ENCODE peak calls at places on chromosomes 4 and X, in ten cellular contexts. One of them, this sample, is unnamed.

GRCh38 chr4:105186701-105187158 is 40.1 kb downstream of the TET2 start:
- DNase-seq in globus pallidus: no peak
- DNase-seq in ureter: no peak
- DNase-seq in stimulated activated CD4-positive, alpha-beta T cell treated with anti-CD3 and anti-CD28 coated beads, TNF-alpha, amount 100 ng/mL, for 48 hours: no peak
- DNase-seq in EL: no peak
- DNase-seq in M059J: peak
- DNase-seq in NCI-H1930: no peak
- DNase-seq in activated CD4-positive, alpha-beta T cell treated with anti-CD3 and anti-CD28 coated beads for 1 hour: no peak
- DNase-seq in left ventricle myocardium inferior: peak
- DNase-seq in omental fat pad: no peak
- DNase-seq in this sample: no peak

GRCh38 chr4:7823416-7823824 is 116.2 kb downstream of the AFAP1 start:
- DNase-seq in globus pallidus: no peak
- DNase-seq in ureter: no peak
- DNase-seq in stimulated activated CD4-positive, alpha-beta T cell treated with anti-CD3 and anti-CD28 coated beads, TNF-alpha, amount 100 ng/mL, for 48 hours: no peak
- DNase-seq in EL: no peak
- DNase-seq in M059J: no peak
- DNase-seq in NCI-H1930: no peak
- DNase-seq in activated CD4-positive, alpha-beta T cell treated with anti-CD3 and anti-CD28 coated beads for 1 hour: no peak
- DNase-seq in left ventricle myocardium inferior: peak
- DNase-seq in omental fat pad: no peak
- DNase-seq in this sample: no peak

GRCh38 chrX:27391601-27392000 is 71.5 kb downstream of the PPP4R3C start:
- DNase-seq in globus pallidus: no peak
- DNase-seq in ureter: no peak
- DNase-seq in stimulated activated CD4-positive, alpha-beta T cell treated with anti-CD3 and anti-CD28 coated beads, TNF-alpha, amount 100 ng/mL, for 48 hours: no peak
- DNase-seq in EL: no peak
- DNase-seq in M059J: peak
- DNase-seq in NCI-H1930: no peak
- DNase-seq in activated CD4-positive, alpha-beta T cell treated with anti-CD3 and anti-CD28 coated beads for 1 hour: no peak
- DNase-seq in left ventricle myocardium inferior: no peak
- DNase-seq in omental fat pad: no peak
- DNase-seq in this sample: no peak

GRCh38 chr4:158895797-158896442 is 127.1 kb downstream of the FNIP2 start:
- DNase-seq in globus pallidus: no peak
- DNase-seq in ureter: no peak
- DNase-seq in stimulated activated CD4-positive, alpha-beta T cell treated with anti-CD3 and anti-CD28 coated beads, TNF-alpha, amount 100 ng/mL, for 48 hours: no peak
- DNase-seq in EL: peak
- DNase-seq in M059J: peak
- DNase-seq in NCI-H1930: no peak
- DNase-seq in activated CD4-positive, alpha-beta T cell treated with anti-CD3 and anti-CD28 coated beads for 1 hour: no peak
- DNase-seq in left ventricle myocardium inferior: no peak
- DNase-seq in omental fat pad: no peak
- DNase-seq in this sample: no peak

GRCh38 chr4:67475155-67475554 is 70.1 kb downstream of the CENPC start:
- DNase-seq in globus pallidus: no peak
- DNase-seq in ureter: no peak
- DNase-seq in stimulated activated CD4-positive, alpha-beta T cell treated with anti-CD3 and anti-CD28 coated beads, TNF-alpha, amount 100 ng/mL, for 48 hours: no peak
- DNase-seq in EL: no peak
- DNase-seq in M059J: no peak
- DNase-seq in NCI-H1930: no peak
- DNase-seq in activated CD4-positive, alpha-beta T cell treated with anti-CD3 and anti-CD28 coated beads for 1 hour: no peak
- DNase-seq in left ventricle myocardium inferior: no peak
- DNase-seq in omental fat pad: no peak
- DNase-seq in this sample: no peak

GRCh38 chrX:138127314-138127713 is 561.4 kb downstream of the ZIC3 start:
- DNase-seq in globus pallidus: no peak
- DNase-seq in ureter: no peak
- DNase-seq in stimulated activated CD4-positive, alpha-beta T cell treated with anti-CD3 and anti-CD28 coated beads, TNF-alpha, amount 100 ng/mL, for 48 hours: no peak
- DNase-seq in EL: peak
- DNase-seq in M059J: peak
- DNase-seq in NCI-H1930: no peak
- DNase-seq in activated CD4-positive, alpha-beta T cell treated with anti-CD3 and anti-CD28 coated beads for 1 hour: no peak
- DNase-seq in left ventricle myocardium inferior: no peak
- DNase-seq in omental fat pad: no peak
- DNase-seq in this sample: no peak

GRCh38 chr4:155854597-155855226 is 11.4 kb downstream of the ASIC5 start:
- DNase-seq in globus pallidus: no peak
- DNase-seq in ureter: no peak
- DNase-seq in stimulated activated CD4-positive, alpha-beta T cell treated with anti-CD3 and anti-CD28 coated beads, TNF-alpha, amount 100 ng/mL, for 48 hours: no peak
- DNase-seq in EL: peak
- DNase-seq in M059J: peak
- DNase-seq in NCI-H1930: no peak
- DNase-seq in activated CD4-positive, alpha-beta T cell treated with anti-CD3 and anti-CD28 coated beads for 1 hour: no peak
- DNase-seq in left ventricle myocardium inferior: no peak
- DNase-seq in omental fat pad: no peak
- DNase-seq in this sample: no peak

GRCh38 chrX:154535892-154536291 is 10.8 kb downstream of the G6PD start:
- DNase-seq in globus pallidus: no peak
- DNase-seq in ureter: no peak
- DNase-seq in stimulated activated CD4-positive, alpha-beta T cell treated with anti-CD3 and anti-CD28 coated beads, TNF-alpha, amount 100 ng/mL, for 48 hours: no peak
- DNase-seq in EL: no peak
- DNase-seq in M059J: no peak
- DNase-seq in NCI-H1930: no peak
- DNase-seq in activated CD4-positive, alpha-beta T cell treated with anti-CD3 and anti-CD28 coated beads for 1 hour: no peak
- DNase-seq in left ventricle myocardium inferior: no peak
- DNase-seq in omental fat pad: no peak
- DNase-seq in this sample: no peak

GRCh38 chr4:112145326-112145819 is at the start of gene FAM241A:
- DNase-seq in globus pallidus: peak
- DNase-seq in ureter: peak
- DNase-seq in stimulated activated CD4-positive, alpha-beta T cell treated with anti-CD3 and anti-CD28 coated beads, TNF-alpha, amount 100 ng/mL, for 48 hours: peak
- DNase-seq in EL: peak
- DNase-seq in M059J: no peak
- DNase-seq in NCI-H1930: peak
- DNase-seq in activated CD4-positive, alpha-beta T cell treated with anti-CD3 and anti-CD28 coated beads for 1 hour: peak
- DNase-seq in left ventricle myocardium inferior: peak
- DNase-seq in omental fat pad: peak
- DNase-seq in this sample: peak

GRCh38 chr4:66059131-66059530 is 388.8 kb upstream of the EPHA5 start:
- DNase-seq in globus pallidus: no peak
- DNase-seq in ureter: no peak
- DNase-seq in stimulated activated CD4-positive, alpha-beta T cell treated with anti-CD3 and anti-CD28 coated beads, TNF-alpha, amount 100 ng/mL, for 48 hours: no peak
- DNase-seq in EL: no peak
- DNase-seq in M059J: no peak
- DNase-seq in NCI-H1930: no peak
- DNase-seq in activated CD4-positive, alpha-beta T cell treated with anti-CD3 and anti-CD28 coated beads for 1 hour: no peak
- DNase-seq in left ventricle myocardium inferior: no peak
- DNase-seq in omental fat pad: no peak
- DNase-seq in this sample: no peak

GRCh38 chr4:150938417-150938816 is 76.7 kb downstream of the LRBA start:
- DNase-seq in globus pallidus: no peak
- DNase-seq in ureter: no peak
- DNase-seq in stimulated activated CD4-positive, alpha-beta T cell treated with anti-CD3 and anti-CD28 coated beads, TNF-alpha, amount 100 ng/mL, for 48 hours: no peak
- DNase-seq in EL: no peak
- DNase-seq in M059J: no peak
- DNase-seq in NCI-H1930: no peak
- DNase-seq in activated CD4-positive, alpha-beta T cell treated with anti-CD3 and anti-CD28 coated beads for 1 hour: no peak
- DNase-seq in left ventricle myocardium inferior: no peak
- DNase-seq in omental fat pad: no peak
- DNase-seq in this sample: no peak

GRCh38 chrX:77502951-77503525 is 55.8 kb downstream of the FGF16 start:
- DNase-seq in globus pallidus: no peak
- DNase-seq in ureter: no peak
- DNase-seq in stimulated activated CD4-positive, alpha-beta T cell treated with anti-CD3 and anti-CD28 coated beads, TNF-alpha, amount 100 ng/mL, for 48 hours: no peak
- DNase-seq in EL: no peak
- DNase-seq in M059J: no peak
- DNase-seq in NCI-H1930: no peak
- DNase-seq in activated CD4-positive, alpha-beta T cell treated with anti-CD3 and anti-CD28 coated beads for 1 hour: no peak
- DNase-seq in left ventricle myocardium inferior: no peak
- DNase-seq in omental fat pad: no peak
- DNase-seq in this sample: no peak

GRCh38 chrX:70826715-70827114 is 81.8 kb downstream of the TEX11 start:
- DNase-seq in globus pallidus: peak
- DNase-seq in ureter: no peak
- DNase-seq in stimulated activated CD4-positive, alpha-beta T cell treated with anti-CD3 and anti-CD28 coated beads, TNF-alpha, amount 100 ng/mL, for 48 hours: no peak
- DNase-seq in EL: no peak
- DNase-seq in M059J: no peak
- DNase-seq in NCI-H1930: no peak
- DNase-seq in activated CD4-positive, alpha-beta T cell treated with anti-CD3 and anti-CD28 coated beads for 1 hour: no peak
- DNase-seq in left ventricle myocardium inferior: no peak
- DNase-seq in omental fat pad: no peak
- DNase-seq in this sample: no peak

GRCh38 chr4:182688081-182688480 is 229.1 kb downstream of the DCTD start:
- DNase-seq in globus pallidus: no peak
- DNase-seq in ureter: no peak
- DNase-seq in stimulated activated CD4-positive, alpha-beta T cell treated with anti-CD3 and anti-CD28 coated beads, TNF-alpha, amount 100 ng/mL, for 48 hours: no peak
- DNase-seq in EL: no peak
- DNase-seq in M059J: no peak
- DNase-seq in NCI-H1930: no peak
- DNase-seq in activated CD4-positive, alpha-beta T cell treated with anti-CD3 and anti-CD28 coated beads for 1 hour: no peak
- DNase-seq in left ventricle myocardium inferior: no peak
- DNase-seq in omental fat pad: no peak
- DNase-seq in this sample: no peak

GRCh38 chrX:134006484-134007161 is 21.2 kb upstream of the GPC3 start:
- DNase-seq in globus pallidus: no peak
- DNase-seq in ureter: no peak
- DNase-seq in stimulated activated CD4-positive, alpha-beta T cell treated with anti-CD3 and anti-CD28 coated beads, TNF-alpha, amount 100 ng/mL, for 48 hours: no peak
- DNase-seq in EL: no peak
- DNase-seq in M059J: no peak
- DNase-seq in NCI-H1930: no peak
- DNase-seq in activated CD4-positive, alpha-beta T cell treated with anti-CD3 and anti-CD28 coated beads for 1 hour: no peak
- DNase-seq in left ventricle myocardium inferior: no peak
- DNase-seq in omental fat pad: no peak
- DNase-seq in this sample: no peak